ENCODE peak calls at places on chromosomes 2 and 18, in seven cellular contexts. One of them, this sample, is unnamed.

GRCh38 chr2:240885566-240885965 is 10.4 kb downstream of the MAB21L4 start:
- DNase-seq in LHCN-M2: no peak
- DNase-seq in amygdala: no peak
- DNase-seq in AG04450: no peak
- DNase-seq in AG09309: no peak
- DNase-seq in fibroblast of pulmonary artery: no peak
- DNase-seq in amniotic stem cell: no peak
- DNase-seq in this sample: no peak

GRCh38 chr2:203855274-203855673 is 12.3 kb upstream of the CTLA4 start:
- DNase-seq in LHCN-M2: no peak
- DNase-seq in amygdala: no peak
- DNase-seq in AG04450: no peak
- DNase-seq in AG09309: no peak
- DNase-seq in fibroblast of pulmonary artery: no peak
- DNase-seq in amniotic stem cell: no peak
- DNase-seq in this sample: no peak

GRCh38 chr2:5520352-5520996 is 171.7 kb upstream of the SOX11 start:
- DNase-seq in LHCN-M2: peak
- DNase-seq in amygdala: no peak
- DNase-seq in AG04450: peak
- DNase-seq in AG09309: no peak
- DNase-seq in fibroblast of pulmonary artery: no peak
- DNase-seq in amniotic stem cell: no peak
- DNase-seq in this sample: no peak

GRCh38 chr18:79552696-79553095 is 126.9 kb upstream of the CTDP1 start:
- DNase-seq in LHCN-M2: no peak
- DNase-seq in amygdala: no peak
- DNase-seq in AG04450: no peak
- DNase-seq in AG09309: no peak
- DNase-seq in fibroblast of pulmonary artery: no peak
- DNase-seq in amniotic stem cell: no peak
- DNase-seq in this sample: peak

GRCh38 chr2:106531676-106532075 is 44.5 kb downstream of the CD8B2 start:
- DNase-seq in LHCN-M2: no peak
- DNase-seq in amygdala: no peak
- DNase-seq in AG04450: no peak
- DNase-seq in AG09309: no peak
- DNase-seq in fibroblast of pulmonary artery: no peak
- DNase-seq in amniotic stem cell: no peak
- DNase-seq in this sample: no peak

GRCh38 chr2:219538488-219539294 is 4.9 kb downstream of the CHPF start:
- DNase-seq in LHCN-M2: no peak
- DNase-seq in amygdala: no peak
- DNase-seq in AG04450: no peak
- DNase-seq in AG09309: no peak
- DNase-seq in fibroblast of pulmonary artery: no peak
- DNase-seq in amniotic stem cell: no peak
- DNase-seq in this sample: no peak

GRCh38 chr2:62705859-62706720 is 577 bp downstream of the EHBP1 start:
- DNase-seq in LHCN-M2: peak
- DNase-seq in amygdala: no peak
- DNase-seq in AG04450: no peak
- DNase-seq in AG09309: no peak
- DNase-seq in fibroblast of pulmonary artery: peak
- DNase-seq in amniotic stem cell: peak
- DNase-seq in this sample: peak

GRCh38 chr2:214737188-214737587 is 72.3 kb downstream of the BARD1 start:
- DNase-seq in LHCN-M2: no peak
- DNase-seq in amygdala: no peak
- DNase-seq in AG04450: no peak
- DNase-seq in AG09309: no peak
- DNase-seq in fibroblast of pulmonary artery: no peak
- DNase-seq in amniotic stem cell: no peak
- DNase-seq in this sample: no peak

GRCh38 chr2:203905661-203906060 is 30.9 kb upstream of the ICOS start:
- DNase-seq in LHCN-M2: no peak
- DNase-seq in amygdala: no peak
- DNase-seq in AG04450: no peak
- DNase-seq in AG09309: no peak
- DNase-seq in fibroblast of pulmonary artery: no peak
- DNase-seq in amniotic stem cell: no peak
- DNase-seq in this sample: no peak

GRCh38 chr2:67839242-67839641 is 223.6 kb downstream of the C1D start:
- DNase-seq in LHCN-M2: no peak
- DNase-seq in amygdala: no peak
- DNase-seq in AG04450: no peak
- DNase-seq in AG09309: no peak
- DNase-seq in fibroblast of pulmonary artery: peak
- DNase-seq in amniotic stem cell: no peak
- DNase-seq in this sample: no peak

GRCh38 chr2:39213015-39213414 is 30.8 kb downstream of the CDKL4 start:
- DNase-seq in LHCN-M2: no peak
- DNase-seq in amygdala: no peak
- DNase-seq in AG04450: no peak
- DNase-seq in AG09309: no peak
- DNase-seq in fibroblast of pulmonary artery: no peak
- DNase-seq in amniotic stem cell: no peak
- DNase-seq in this sample: no peak

GRCh38 chr2:8118940-8119781 is 562.7 kb upstream of the ID2 start:
- DNase-seq in LHCN-M2: no peak
- DNase-seq in amygdala: no peak
- DNase-seq in AG04450: no peak
- DNase-seq in AG09309: no peak
- DNase-seq in fibroblast of pulmonary artery: no peak
- DNase-seq in amniotic stem cell: no peak
- DNase-seq in this sample: no peak

GRCh38 chr2:9897331-9897737 is 54.1 kb downstream of the TAF1B start:
- DNase-seq in LHCN-M2: peak
- DNase-seq in amygdala: peak
- DNase-seq in AG04450: peak
- DNase-seq in AG09309: peak
- DNase-seq in fibroblast of pulmonary artery: peak
- DNase-seq in amniotic stem cell: peak
- DNase-seq in this sample: no peak

GRCh38 chr18:80198391-80198790 is 48.9 kb downstream of the PARD6G start:
- DNase-seq in LHCN-M2: no peak
- DNase-seq in amygdala: no peak
- DNase-seq in AG04450: no peak
- DNase-seq in AG09309: no peak
- DNase-seq in fibroblast of pulmonary artery: no peak
- DNase-seq in amniotic stem cell: no peak
- DNase-seq in this sample: no peak

GRCh38 chr2:164735309-164735919 is 106.2 kb downstream of the COBLL1 start:
- DNase-seq in LHCN-M2: no peak
- DNase-seq in amygdala: no peak
- DNase-seq in AG04450: no peak
- DNase-seq in AG09309: no peak
- DNase-seq in fibroblast of pulmonary artery: no peak
- DNase-seq in amniotic stem cell: no peak
- DNase-seq in this sample: peak

This sample was measured in NCI-H146.